ENCODE peak calls at places on chromosomes 13 and 19, in five cellular contexts. J is activated CD8-positive, alpha-beta memory T cell treated with anti-CD3 and anti-CD28 coated beads for 1 hour; I is GM12878; Y is iris pigment epithelial cell; X is EL. N is an unnamed sample.

GRCh38 chr13:20526664-20527063 is 1.0 kb upstream of the CRYL1 start:
- DNase-seq in Y (no peak), J (no peak), X (peak; percentile 24), I (no peak), N (no peak)

GRCh38 chr13:40190656-40191100 is 475.8 kb downstream of the FOXO1 start:
- DNase-seq in X (peak; percentile 63), Y (peak; percentile 96), I (no peak), J (no peak), N (peak; percentile 60)

GRCh38 chr19:49425922-49426592 is 869 bp downstream of the GFY start:
- DNase-seq in J (no peak), I (no peak), X (no peak), Y (no peak), N (no peak)

GRCh38 chr13:101144808-101145419 is 271.4 kb downstream of the NALCN start:
- DNase-seq in I (peak; percentile 5), Y (peak; percentile 61), J (no peak), X (peak; percentile 55), N (peak; percentile 67)

GRCh38 chr13:51291341-51291740 is 48.1 kb upstream of the SERPINE3 start:
- DNase-seq in I (no peak), X (no peak), J (no peak), Y (no peak), N (no peak)

GRCh38 chr13:27442071-27442647 is 8.2 kb downstream of the MTIF3 start:
- DNase-seq in Y (no peak), J (no peak), I (no peak), X (no peak), N (no peak)

GRCh38 chr19:35790981-35791813 is 15.8 kb downstream of the ARHGAP33 start:
- DNase-seq in J (no peak), X (no peak), Y (no peak), I (no peak), N (peak; percentile 41)

GRCh38 chr19:17579523-17580244 is 24.2 kb downstream of the COLGALT1 start:
- DNase-seq in X (peak; percentile 61), Y (peak; percentile 63), J (no peak), I (no peak), N (peak; percentile 84)

GRCh38 chr19:18428837-18429674 is 8.9 kb downstream of the ISYNA1 start:
- DNase-seq in I (no peak), Y (peak; percentile 87), J (peak; percentile 64), X (peak; percentile 86), N (peak; percentile 89)

GRCh38 chr13:85283408-85283807 is 515.8 kb downstream of the SLITRK6 start:
- DNase-seq in I (no peak), Y (no peak), J (no peak), X (peak; percentile 6), N (no peak)

GRCh38 chr13:78160793-78161192 is 242.2 kb upstream of the EDNRB start:
- DNase-seq in J (no peak), X (peak; percentile 69), Y (peak; percentile 73), I (no peak), N (peak; percentile 24)

GRCh38 chr13:108113407-108113806 is 101.9 kb downstream of the LIG4 start:
- DNase-seq in Y (no peak), J (no peak), I (no peak), X (no peak), N (no peak)

GRCh38 chr13:23292596-23292995 is 111.8 kb downstream of the SGCG start:
- DNase-seq in Y (peak; percentile 8), X (no peak), J (no peak), I (no peak), N (no peak)

N was measured in GM12865.